ENCODE peak calls at places on chromosomes 3 and 15, in ten cellular contexts. Q is colonic mucosa; K is brain microvascular endothelial cell; S is fibroblast of lung; P is substantia nigra; J is transverse colon; L is GM12878; N is caudate nucleus; E is PC-3; O is effector memory CD4-positive, alpha-beta T cell. G is an unnamed sample.

GRCh38 chr3:41118461-41119385 is 80.6 kb upstream of the CTNNB1 start:
- DNase-seq in Q (peak), K (no peak), S (no peak), P (no peak), J (peak), L (no peak), N (no peak), E (no peak), O (no peak), G (peak)

GRCh38 chr3:157151151-157151550 is 8.8 kb downstream of the CCNL1 start:
- DNase-seq in Q (no peak), K (no peak), S (no peak), P (no peak), J (no peak), L (no peak), N (no peak), E (no peak), O (no peak), G (no peak)

GRCh38 chr3:141663993-141664392 is 74.1 kb upstream of the RNF7 start:
- DNase-seq in Q (no peak), K (peak), S (peak), P (no peak), J (no peak), L (no peak), N (no peak), E (no peak), O (no peak), G (no peak)

GRCh38 chr3:54858386-54858785 is 69.5 kb downstream of the LRTM1 start:
- DNase-seq in Q (no peak), K (no peak), S (no peak), P (no peak), J (no peak), L (no peak), N (no peak), E (no peak), O (no peak), G (no peak)

GRCh38 chr15:41967506-41968206 is 4.7 kb downstream of the EHD4 start:
- DNase-seq in Q (no peak), K (peak), S (peak), P (no peak), J (peak), L (peak), N (no peak), E (no peak), O (no peak), G (no peak)

GRCh38 chr3:188316021-188316722 is 162.2 kb downstream of the LPP start:
- DNase-seq in Q (no peak), K (no peak), S (no peak), P (no peak), J (no peak), L (no peak), N (no peak), E (no peak), O (no peak), G (no peak)

GRCh38 chr3:100796556-100796955 is 87.3 kb downstream of the TFG start:
- DNase-seq in Q (no peak), K (no peak), S (peak), P (no peak), J (no peak), L (peak), N (no peak), E (peak), O (no peak), G (no peak)

GRCh38 chr15:89416339-89417183 is 79.8 kb downstream of the RHCG start:
- DNase-seq in Q (peak), K (peak), S (peak), P (no peak), J (peak), L (no peak), N (peak), E (peak), O (peak), G (peak)

GRCh38 chr3:132555316-132556035 is 41.6 kb upstream of the ACKR4 start:
- DNase-seq in Q (no peak), K (no peak), S (no peak), P (no peak), J (no peak), L (no peak), N (no peak), E (no peak), O (no peak), G (no peak)

GRCh38 chr15:40322531-40323238 is 807 bp upstream of the INAFM2 start:
- DNase-seq in Q (no peak), K (no peak), S (no peak), P (no peak), J (peak), L (no peak), N (no peak), E (no peak), O (no peak), G (no peak)

GRCh38 chr3:136074546-136074945 is 109.0 kb downstream of the PPP2R3A start:
- DNase-seq in Q (no peak), K (no peak), S (peak), P (no peak), J (no peak), L (no peak), N (no peak), E (peak), O (no peak), G (no peak)

GRCh38 chr15:93987068-93987467 is 244.3 kb upstream of the MCTP2 start:
- DNase-seq in Q (no peak), K (no peak), S (no peak), P (no peak), J (no peak), L (no peak), N (no peak), E (no peak), O (peak), G (peak)

GRCh38 chr15:75353604-75354003 is 6.8 kb downstream of the NEIL1 start:
- DNase-seq in Q (no peak), K (no peak), S (no peak), P (no peak), J (no peak), L (no peak), N (no peak), E (no peak), O (no peak), G (no peak)

GRCh38 chr3:50587373-50587772 is 18.1 kb downstream of the HEMK1 start:
- DNase-seq in Q (no peak), K (peak), S (peak), P (no peak), J (no peak), L (no peak), N (no peak), E (no peak), O (no peak), G (no peak)

GRCh38 chr15:75620776-75621536 is 4.6 kb downstream of the SNUPN start:
- DNase-seq in Q (peak), K (peak), S (peak), P (no peak), J (peak), L (no peak), N (no peak), E (no peak), O (no peak), G (no peak)

GRCh38 chr15:100048736-100049135 is 293.0 kb downstream of the ADAMTS17 start:
- DNase-seq in Q (peak), K (no peak), S (no peak), P (no peak), J (no peak), L (no peak), N (no peak), E (no peak), O (no peak), G (no peak)

GRCh38 chr3:134486577-134487041 is 752 bp downstream of the CEP63 start:
- DNase-seq in Q (no peak), K (no peak), S (peak), P (no peak), J (no peak), L (no peak), N (no peak), E (peak), O (no peak), G (peak)

GRCh38 chr3:30347679-30348216 is 258.7 kb upstream of the TGFBR2 start:
- DNase-seq in Q (no peak), K (peak), S (peak), P (no peak), J (no peak), L (no peak), N (no peak), E (peak), O (no peak), G (peak)

GRCh38 chr3:30344288-30344687 is 262.1 kb upstream of the TGFBR2 start:
- DNase-seq in Q (peak), K (no peak), S (no peak), P (no peak), J (no peak), L (no peak), N (no peak), E (peak), O (no peak), G (no peak)

GRCh38 chr3:30343861-30344260 is 262.5 kb upstream of the TGFBR2 start:
- DNase-seq in Q (no peak), K (no peak), S (no peak), P (no peak), J (no peak), L (no peak), N (no peak), E (peak), O (no peak), G (no peak)

GRCh38 chr3:30349507-30349906 is 256.9 kb upstream of the TGFBR2 start:
- DNase-seq in Q (no peak), K (no peak), S (no peak), P (no peak), J (no peak), L (no peak), N (no peak), E (no peak), O (no peak), G (no peak)

DNA sequence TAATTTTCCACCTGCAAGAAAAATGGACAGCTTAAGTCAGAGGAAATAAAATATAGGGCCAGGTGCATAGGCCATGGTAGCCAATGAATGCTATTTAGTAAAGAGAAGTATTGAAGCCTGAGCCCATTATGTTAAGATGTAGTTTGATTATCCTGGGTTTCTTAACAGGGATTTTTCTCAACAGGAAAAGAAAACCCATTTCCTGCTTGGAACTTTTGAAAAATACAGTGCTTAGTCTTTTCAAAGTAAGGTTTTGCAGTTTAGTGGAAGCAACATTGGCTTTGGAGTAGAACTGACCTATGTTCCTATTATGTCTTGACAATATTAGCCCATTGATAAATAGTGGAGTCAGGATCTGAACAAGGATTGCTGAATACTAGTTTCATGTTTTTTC is 259.5 kb upstream of the TGFBR2 start:
- DNase-seq in Q (no peak), K (no peak), S (no peak), P (no peak), J (no peak), L (no peak), N (no peak), E (no peak), O (no peak), G (no peak)
- H3K27ac ChIP-seq in Q (no peak), K (peak), S (peak), P (no peak), J (no peak), L (no peak), N (no peak), E (peak), O (no peak), G (no peak)

DNA sequence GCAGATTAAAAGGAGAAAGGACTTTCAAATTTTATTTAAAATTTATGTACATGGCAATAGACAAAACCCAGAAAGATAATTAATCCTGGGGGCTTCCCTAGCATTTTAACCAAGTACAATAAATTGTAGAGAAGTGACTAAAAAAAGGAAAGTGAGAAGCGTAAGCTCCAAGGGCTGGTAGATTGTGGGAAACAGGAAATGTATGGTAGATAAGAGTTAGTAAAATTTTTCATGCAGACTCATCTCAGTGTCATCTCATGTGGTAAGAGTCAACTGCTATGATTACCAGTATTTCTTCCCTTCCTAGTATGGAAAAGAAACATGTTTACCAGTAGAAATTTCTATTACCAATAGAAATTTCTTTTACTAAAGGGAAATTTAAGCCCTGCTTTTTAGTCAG is 464.3 kb upstream of the AGTR1 start:
- DNase-seq in Q (no peak), K (peak), S (peak), P (no peak), J (no peak), L (no peak), N (no peak), E (peak), O (no peak), G (no peak)
- H3K27ac ChIP-seq in Q (no peak), K (peak), S (no peak), P (no peak), J (no peak), L (no peak), N (no peak), E (no peak), O (no peak), G (no peak)

GRCh38 chr3:66487475-66487874 is 13.3 kb downstream of the LRIG1 start:
- DNase-seq in Q (no peak), K (no peak), S (peak), P (no peak), J (no peak), L (no peak), N (no peak), E (no peak), O (no peak), G (no peak)
- H3K27ac ChIP-seq in Q (peak), K (peak), S (peak), P (no peak), J (peak), L (no peak), N (peak), E (no peak), O (no peak), G (no peak)

GRCh38 chr3:99659032-99659431 is 20.6 kb downstream of the COL8A1 start:
- DNase-seq in Q (no peak), K (peak), S (peak), P (no peak), J (no peak), L (no peak), N (no peak), E (peak), O (no peak), G (no peak)
- H3K27ac ChIP-seq in Q (no peak), K (peak), S (peak), P (no peak), J (peak), L (no peak), N (no peak), E (peak), O (no peak), G (no peak)

GRCh38 chr3:8985876-8986275 is 22.6 kb upstream of the RAD18 start:
- DNase-seq in Q (no peak), K (no peak), S (no peak), P (no peak), J (no peak), L (no peak), N (no peak), E (no peak), O (no peak), G (no peak)
- H3K27ac ChIP-seq in Q (no peak), K (no peak), S (no peak), P (no peak), J (no peak), L (no peak), N (no peak), E (no peak), O (no peak), G (no peak)

DNA sequence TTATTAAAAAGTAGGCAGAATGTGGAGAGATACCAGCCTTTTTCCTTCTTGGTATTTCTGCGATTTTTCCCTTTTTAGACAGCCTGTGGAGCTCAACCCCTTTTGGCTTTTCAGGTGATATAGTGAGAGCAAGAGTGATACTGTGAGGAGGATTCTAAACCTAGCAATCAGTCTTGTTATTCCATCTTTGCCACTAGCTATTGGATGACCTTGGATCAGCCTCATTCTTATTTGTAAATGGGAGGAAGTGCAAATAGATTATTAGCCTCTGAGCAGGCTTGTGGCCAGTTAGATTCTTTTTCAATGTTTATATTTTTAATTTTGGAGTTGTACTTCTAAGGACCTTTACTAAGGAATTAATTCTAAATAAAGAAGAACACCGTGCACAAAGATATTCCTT is 34.0 kb downstream of the IQGAP1 start:
- DNase-seq in Q (no peak), K (no peak), S (no peak), P (no peak), J (no peak), L (no peak), N (no peak), E (no peak), O (no peak), G (no peak)
- H3K27ac ChIP-seq in Q (no peak), K (no peak), S (no peak), P (no peak), J (no peak), L (no peak), N (no peak), E (no peak), O (no peak), G (no peak)

DNA sequence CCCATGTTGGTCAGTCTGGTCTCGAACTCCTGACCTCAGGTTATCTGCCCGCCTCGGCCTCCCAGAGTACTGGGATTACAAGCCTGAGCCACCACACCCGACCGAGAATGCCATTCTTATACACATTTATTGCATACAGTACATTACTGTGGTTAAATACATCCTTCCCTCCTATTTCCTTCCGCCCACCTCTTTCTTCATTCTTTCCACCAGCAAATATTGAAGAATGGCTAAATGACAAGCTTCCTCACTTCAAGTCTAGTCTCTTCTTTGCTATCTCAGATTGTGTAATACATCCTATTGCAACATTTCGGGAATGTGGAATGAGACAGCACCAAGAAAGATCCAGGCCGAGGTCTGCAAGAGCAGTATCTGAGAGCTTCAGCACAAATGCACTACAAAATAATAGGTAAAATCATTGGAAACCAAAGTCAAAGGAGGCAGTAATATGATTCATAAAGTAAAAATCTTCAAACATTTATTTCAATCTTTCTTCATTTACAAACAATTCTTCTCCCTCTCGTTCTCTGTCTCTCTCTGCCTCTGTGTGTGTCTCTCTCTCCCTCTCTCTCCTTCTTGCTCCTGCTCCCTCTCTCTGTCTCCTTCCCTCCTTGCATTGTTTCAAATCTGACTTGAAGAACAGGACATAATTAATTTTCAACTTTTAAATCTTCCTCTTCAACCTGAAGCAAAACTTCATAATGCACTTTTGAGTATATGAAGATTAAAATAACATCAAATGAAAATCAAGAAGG is 94.7 kb upstream of the TGFBR2 start:
- DNase-seq in Q (no peak), K (peak), S (peak), P (no peak), J (no peak), L (no peak), N (no peak), E (peak), O (no peak), G (no peak)
- H3K27ac ChIP-seq in Q (no peak), K (peak), S (no peak), P (no peak), J (peak), L (no peak), N (no peak), E (peak), O (no peak), G (no peak)

DNA sequence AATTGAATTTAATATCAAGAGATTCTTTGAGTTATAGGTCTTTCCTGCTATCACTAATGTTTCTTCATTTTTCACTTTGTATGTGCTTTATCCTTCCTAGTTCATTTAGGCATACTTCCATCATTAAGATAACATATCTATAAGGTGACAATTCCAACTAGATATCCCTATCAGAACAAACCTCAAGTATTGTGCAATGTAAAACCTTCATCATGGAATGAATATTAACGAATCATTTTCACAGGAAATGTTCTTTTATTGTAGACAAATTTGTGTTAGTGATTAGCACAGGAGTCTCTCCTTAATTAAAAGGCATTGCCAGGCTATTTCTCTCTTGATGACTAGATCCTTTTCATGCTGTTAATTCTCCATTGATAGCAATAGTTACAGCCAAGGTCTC is 236.5 kb upstream of the MME start:
- DNase-seq in Q (no peak), K (no peak), S (no peak), P (no peak), J (no peak), L (no peak), N (no peak), E (no peak), O (no peak), G (no peak)
- H3K27ac ChIP-seq in Q (no peak), K (no peak), S (no peak), P (no peak), J (no peak), L (no peak), N (no peak), E (no peak), O (no peak), G (no peak)

DNA sequence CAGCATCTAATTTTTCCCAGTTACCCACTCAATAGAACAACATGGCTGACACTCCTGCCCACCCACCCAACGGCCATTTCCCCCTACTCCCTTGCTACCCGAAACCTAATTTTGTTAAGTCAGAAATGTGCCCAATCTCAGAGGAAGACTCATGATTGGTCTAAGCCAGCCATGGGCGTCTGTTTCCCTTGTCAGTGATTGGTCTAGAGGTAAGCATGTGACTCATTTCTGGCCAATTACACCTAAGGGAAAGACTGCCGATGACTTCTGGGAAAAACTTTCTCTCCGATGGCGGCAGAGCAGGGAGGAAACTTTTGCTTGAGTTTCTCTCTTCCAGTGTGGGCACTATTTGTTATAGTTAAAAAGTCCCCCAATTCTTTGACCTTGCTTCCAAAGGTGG is 72.9 kb downstream of the RPLP1 start:
- DNase-seq in Q (no peak), K (no peak), S (no peak), P (no peak), J (no peak), L (no peak), N (no peak), E (no peak), O (no peak), G (no peak)
- H3K27ac ChIP-seq in Q (no peak), K (no peak), S (no peak), P (no peak), J (peak), L (no peak), N (no peak), E (no peak), O (no peak), G (no peak)